ENCODE peak calls at places on chromosomes 5 and 9, in eight cellular contexts. H is SIG-M5; Z is brain microvascular endothelial cell; W is EL; S is BJ; C is GOT3; M is activated CD8-positive, alpha-beta memory T cell treated with anti-CD3 and anti-CD28 coated beads for 4 hours; V is NCI-H510A. I is an unnamed sample.
A peak's percentile ranks its signal among the peaks of the same experiment; 100 is the strongest.

GRCh38 chr5:72280655-72281069 is 39.4 kb downstream of the MRPS27 start:
- DNase-seq in M (no peak), S (no peak), V (no peak), C (no peak), H (no peak), Z (peak; percentile 61), W (peak; percentile 42), I (no peak)

GRCh38 chr5:100827481-100827889 is 75.6 kb downstream of the ST8SIA4 start:
- DNase-seq in M (no peak), W (no peak), C (no peak), V (peak; percentile 2), Z (peak; percentile 15), H (no peak), S (no peak), I (peak; percentile 76)

GRCh38 chr9:132406554-132407122 is at the start of gene TTF1:
- DNase-seq in H (peak; percentile 74), S (peak; percentile 35), W (peak; percentile 90), C (peak; percentile 38), M (peak; percentile 90), V (peak; percentile 88), Z (peak; percentile 80), I (peak; percentile 89)

GRCh38 chr5:151751091-151751490 is 7.3 kb downstream of the ATOX1 start:
- DNase-seq in S (no peak), H (no peak), M (no peak), V (no peak), C (no peak), W (no peak), Z (no peak), I (no peak)

GRCh38 chr9:122203995-122204394 is 24.8 kb downstream of the LHX6 start:
- DNase-seq in V (no peak), W (no peak), C (no peak), S (no peak), M (no peak), H (no peak), Z (no peak), I (no peak)

GRCh38 chr5:119465640-119466039 is 13.3 kb downstream of the HSD17B4 start:
- DNase-seq in H (no peak), Z (no peak), S (no peak), M (no peak), V (no peak), W (no peak), C (no peak), I (no peak)

GRCh38 chr9:91682806-91683205 is 259.2 kb upstream of the NFIL3 start:
- DNase-seq in C (no peak), M (no peak), V (no peak), Z (peak; percentile 85), S (no peak), W (peak; percentile 82), H (no peak), I (no peak)

GRCh38 chr5:143494162-143494561 is 90.7 kb upstream of the NR3C1 start:
- DNase-seq in W (peak; percentile 81), C (no peak), M (no peak), Z (peak; percentile 79), H (no peak), S (peak; percentile 74), V (no peak), I (no peak)

GRCh38 chr5:83025690-83026472 is 51.3 kb downstream of the TMEM167A start:
- DNase-seq in S (no peak), V (no peak), Z (no peak), C (no peak), M (no peak), H (no peak), W (no peak), I (no peak)

GRCh38 chr9:83271665-83272071 is 208.7 kb upstream of the RASEF start:
- DNase-seq in Z (no peak), S (no peak), C (no peak), V (no peak), M (no peak), W (no peak), H (no peak), I (no peak)

GRCh38 chr5:88045931-88046461 is 222.6 kb downstream of the TMEM161B start:
- DNase-seq in V (no peak), C (no peak), W (no peak), Z (no peak), S (no peak), H (no peak), M (no peak), I (no peak)

GRCh38 chr5:51172853-51173635 is 210.2 kb upstream of the ISL1 start:
- DNase-seq in V (no peak), W (no peak), C (no peak), H (no peak), M (no peak), Z (no peak), S (no peak), I (no peak)

GRCh38 chr9:98929096-98929495 is 14.6 kb upstream of the COL15A1 start:
- DNase-seq in W (peak; percentile 27), V (no peak), M (no peak), H (no peak), C (no peak), S (no peak), Z (no peak), I (peak; percentile 37)

GRCh38 chr9:135520916-135521607 is at the start of gene LCN1:
- DNase-seq in W (no peak), C (no peak), H (no peak), M (no peak), Z (no peak), V (no peak), S (no peak), I (no peak)

GRCh38 chr5:122896598-122897282 is 51.3 kb downstream of the SNX24 start:
- DNase-seq in M (no peak), C (no peak), Z (peak; percentile 18), W (peak; percentile 20), S (no peak), V (no peak), H (no peak), I (no peak)

GRCh38 chr9:93660647-93661046 is 84.3 kb downstream of the PHF2 start:
- DNase-seq in S (no peak), C (no peak), W (no peak), V (no peak), M (no peak), H (no peak), Z (no peak), I (no peak)

GRCh38 chr5:113221294-113222176 is 213.3 kb downstream of the TSSK1B start:
- DNase-seq in Z (no peak), V (no peak), S (no peak), M (no peak), C (no peak), H (no peak), W (peak; percentile 9), I (no peak)

GRCh38 chr9:134625361-134626140 is 16.1 kb upstream of the COL5A1 start:
- DNase-seq in V (no peak), S (no peak), C (no peak), Z (peak; percentile 61), W (peak; percentile 40), H (no peak), M (no peak), I (no peak)

GRCh38 chr5:176578391-176578808 is 29.3 kb downstream of the CDHR2 start:
- DNase-seq in V (peak; percentile 61), Z (no peak), S (no peak), W (peak; percentile 40), M (no peak), H (no peak), C (no peak), I (peak; percentile 77)

GRCh38 chr5:132493241-132493640 is 2.7 kb upstream of the IRF1 start:
- DNase-seq in W (no peak), C (no peak), S (no peak), M (no peak), H (no peak), V (no peak), Z (no peak), I (no peak)